ENCODE peak calls at places on chromosomes 12 and 14, in seven cellular contexts. Q is thyroid gland; A is Calu3; X is stimulated activated naive B cell treated with anti-CD40 and anti-IgM and Interleukin-4, amounts not matched to agents 10 μg/mL and 1 μg/mL and 100 μg/mL, for 72 hours; C is endothelial cell; R is kidney glomerular epithelial cell; U is astrocyte of the spinal cord. O is an unnamed sample.

GRCh38 chr12:93157279-93157678 is 220.4 kb upstream of the NUDT4 start:
- DNase-seq in Q (no peak), A (no peak), X (no peak), C (no peak), R (no peak), U (no peak), O (no peak)

GRCh38 chr12:24928131-24928530 is 20.8 kb downstream of the BCAT1 start:
- DNase-seq in Q (no peak), A (no peak), X (no peak), C (no peak), R (no peak), U (no peak), O (no peak)

GRCh38 chr12:92452763-92453162 is 250.0 kb upstream of the PLEKHG7 start:
- DNase-seq in Q (no peak), A (no peak), X (no peak), C (no peak), R (no peak), U (no peak), O (no peak)

GRCh38 chr12:24600996-24601395 is 347.9 kb downstream of the BCAT1 start:
- DNase-seq in Q (no peak), A (no peak), X (no peak), C (no peak), R (peak; percentile 63), U (peak; percentile 77), O (no peak)

GRCh38 chr14:71322660-71323250 is 415.5 kb downstream of the PCNX1 start:
- DNase-seq in Q (peak; percentile 17), A (no peak), X (peak; percentile 35), C (no peak), R (peak; percentile 54), U (peak; percentile 72), O (no peak)

GRCh38 chr12:4947297-4947696 is 37.6 kb downstream of the KCNA1 start:
- DNase-seq in Q (no peak), A (no peak), X (no peak), C (no peak), R (no peak), U (no peak), O (no peak)

GRCh38 chr12:49019435-49020317 is 1.1 kb upstream of the PRKAG1 start:
- DNase-seq in Q (no peak), A (peak; percentile 46), X (no peak), C (peak; percentile 52), R (no peak), U (peak; percentile 20), O (peak; percentile 64)

GRCh38 chr12:32437095-32437515 is 37.7 kb downstream of the FGD4 start:
- DNase-seq in Q (no peak), A (peak; percentile 37), X (no peak), C (no peak), R (peak; percentile 82), U (peak; percentile 88), O (no peak)

GRCh38 chr14:81727243-81727642 is 193.6 kb upstream of the SEL1L start:
- DNase-seq in Q (peak; percentile 93), A (no peak), X (no peak), C (no peak), R (peak; percentile 79), U (peak; percentile 16), O (no peak)

GRCh38 chr12:109120557-109120956 is 4.2 kb downstream of the ACACB start:
- DNase-seq in Q (no peak), A (no peak), X (no peak), C (no peak), R (no peak), U (no peak), O (no peak)

GRCh38 chr14:50106178-50106577 is 10.2 kb downstream of the VCPKMT start:
- DNase-seq in Q (no peak), A (no peak), X (no peak), C (no peak), R (no peak), U (no peak), O (peak; percentile 50)

GRCh38 chr12:5925646-5926045 is 19.4 kb downstream of the ANO2 start:
- DNase-seq in Q (no peak), A (no peak), X (no peak), C (no peak), R (no peak), U (no peak), O (no peak)

GRCh38 chr14:63854330-63854729 is 1.5 kb downstream of the SYNE2 start:
- DNase-seq in Q (no peak), A (no peak), X (no peak), C (no peak), R (no peak), U (peak; percentile 9), O (no peak)

GRCh38 chr12:48822139-48822538 is 3.8 kb downstream of the CACNB3 start:
- DNase-seq in Q (no peak), A (no peak), X (no peak), C (no peak), R (no peak), U (no peak), O (no peak)

GRCh38 chr14:21535545-21536394 is 9.6 kb upstream of the SALL2 start:
- DNase-seq in Q (no peak), A (no peak), X (no peak), C (no peak), R (no peak), U (no peak), O (no peak)

GRCh38 chr12:122094735-122095561 is 16.4 kb downstream of the MLXIP start:
- DNase-seq in Q (no peak), A (no peak), X (no peak), C (no peak), R (no peak), U (peak; percentile 38), O (no peak)

GRCh38 chr12:55068416-55069010 is 48.7 kb downstream of the NEUROD4 start:
- DNase-seq in Q (peak; percentile 10), A (peak; percentile 50), X (peak; percentile 3), C (peak; percentile 44), R (peak; percentile 38), U (peak; percentile 49), O (peak; percentile 31)

GRCh38 chr14:95218472-95219193 is 61.3 kb upstream of the DICER1 start:
- DNase-seq in Q (no peak), A (no peak), X (no peak), C (no peak), R (no peak), U (no peak), O (no peak)

GRCh38 chr12:109102491-109102890 is 5.1 kb downstream of the UNG start:
- DNase-seq in Q (no peak), A (no peak), X (no peak), C (no peak), R (no peak), U (no peak), O (no peak)

GRCh38 chr12:75656650-75657049 is 145.2 kb upstream of the KRR1 start:
- DNase-seq in Q (no peak), A (peak; percentile 85), X (no peak), C (no peak), R (peak; percentile 37), U (peak; percentile 88), O (no peak)

GRCh38 chr14:99093532-99094517 is 178.2 kb downstream of the BCL11B start:
- DNase-seq in Q (no peak), A (no peak), X (no peak), C (no peak), R (no peak), U (peak; percentile 5), O (no peak)

GRCh38 chr12:6199211-6199530 is 1.0 kb upstream of the CD9 start:
- DNase-seq in Q (no peak), A (no peak), X (no peak), C (no peak), R (no peak), U (no peak), O (no peak)

GRCh38 chr14:39060818-39061437 is 42.1 kb downstream of the SEC23A start:
- DNase-seq in Q (no peak), A (no peak), X (peak; percentile 13), C (no peak), R (no peak), U (no peak), O (no peak)

GRCh38 chr12:80937391-80938238 is at the start of gene LIN7A:
- DNase-seq in Q (peak; percentile 65), A (peak; percentile 33), X (no peak), C (peak; percentile 45), R (no peak), U (peak; percentile 62), O (peak; percentile 71)

GRCh38 chr14:93239869-93240677 is 33.0 kb downstream of the UBR7 start:
- DNase-seq in Q (no peak), A (peak; percentile 69), X (no peak), C (no peak), R (peak; percentile 45), U (peak; percentile 67), O (no peak)

GRCh38 chr12:53816360-53817020 is 64.7 kb upstream of the CISTR start:
- DNase-seq in Q (no peak), A (no peak), X (no peak), C (no peak), R (no peak), U (no peak), O (no peak)

GRCh38 chr12:104602426-104602825 is 145.7 kb downstream of the CHST11 start:
- DNase-seq in Q (no peak), A (no peak), X (no peak), C (no peak), R (no peak), U (no peak), O (no peak)